ENCODE peak calls at places on chromosomes 11 and 22, in five cellular contexts. J is neuronal stem cell, B is PC-3, Y is upper lobe of right lung, S is pancreas. P is an unnamed sample.

GRCh38 chr11:67627788-67628624 is 1.7 kb downstream of the NUDT8 start:
- DNase-seq in B (no peak), J (no peak), S (peak), Y (peak), P (no peak)

GRCh38 chr22:47192651-47193437 is 430.4 kb downstream of the TBC1D22A start:
- DNase-seq in S (no peak), J (no peak), B (peak), Y (peak), P (no peak)

GRCh38 chr11:9617960-9618359 is 44.5 kb downstream of the WEE1 start:
- DNase-seq in J (no peak), S (no peak), Y (no peak), B (no peak), P (no peak)

GRCh38 chr11:125345706-125346561 is 150.1 kb downstream of the FEZ1 start:
- DNase-seq in J (peak), B (peak), S (peak), Y (peak), P (peak)

GRCh38 chr22:46377566-46378498 is 42.3 kb downstream of the TRMU start:
- DNase-seq in J (peak), Y (peak), B (peak), S (peak), P (no peak)

GRCh38 chr11:35919244-35919643 is 24.6 kb upstream of the LDLRAD3 start:
- DNase-seq in J (peak), S (no peak), B (peak), Y (no peak), P (no peak)

GRCh38 chr22:43826142-43827093 is 14.3 kb upstream of the EFCAB6 start:
- DNase-seq in S (peak), J (no peak), Y (peak), B (peak), P (peak)

GRCh38 chr22:46742576-46743221 is 4.6 kb upstream of the CERK start:
- DNase-seq in Y (no peak), S (no peak), J (no peak), B (peak), P (no peak)

GRCh38 chr11:128831781-128832497 is 35.2 kb downstream of the KCNJ1 start:
- DNase-seq in Y (no peak), J (no peak), S (no peak), B (no peak), P (no peak)

GRCh38 chr22:32482708-32483107 is 8.1 kb downstream of the FBXO7 start:
- DNase-seq in J (no peak), B (peak), S (no peak), Y (no peak), P (no peak)

GRCh38 chr22:22914726-22915669 is 27.4 kb downstream of the IGLL5 start:
- DNase-seq in S (no peak), Y (no peak), B (no peak), J (no peak), P (no peak)

GRCh38 chr11:86980397-86980796 is 25.2 kb upstream of the FZD4 start:
- DNase-seq in B (no peak), J (no peak), S (no peak), Y (no peak), P (no peak)

GRCh38 chr11:11027271-11027670 is 169.4 kb upstream of the ZBED5 start:
- DNase-seq in Y (no peak), S (no peak), B (peak), J (no peak), P (no peak)

GRCh38 chr11:128823751-128824150 is 43.3 kb downstream of the KCNJ1 start:
- DNase-seq in Y (no peak), S (no peak), J (no peak), B (no peak), P (no peak)

GRCh38 chr22:32700186-32700882 is 101.2 kb upstream of the TIMP3 start:
- DNase-seq in S (no peak), J (no peak), Y (no peak), B (no peak), P (no peak)

GRCh38 chr11:60098508-60098907 is 10.0 kb downstream of the MS4A2 start:
- DNase-seq in S (no peak), Y (no peak), B (peak), J (no peak), P (no peak)

GRCh38 chr11:34318111-34319037 is 39.4 kb downstream of the ABTB2 start:
- DNase-seq in Y (no peak), J (no peak), S (no peak), B (peak), P (no peak)

GRCh38 chr11:73464347-73464746 is 88.1 kb downstream of the RELT start:
- DNase-seq in Y (no peak), S (no peak), J (no peak), B (no peak), P (no peak)

GRCh38 chr11:773830-774229 is 3.5 kb downstream of the GATD1 start:
- DNase-seq in J (no peak), B (no peak), Y (peak), S (no peak), P (no peak)

GRCh38 chr22:23677701-23677995 is 13.2 kb upstream of the RGL4 start:
- DNase-seq in S (no peak), J (no peak), Y (no peak), B (no peak), P (no peak)

GRCh38 chr11:93117578-93117964 is 80.2 kb downstream of the SLC36A4 start:
- DNase-seq in B (no peak), Y (no peak), J (no peak), S (no peak), P (no peak)

GRCh38 chr11:11261629-11262028 is 91.4 kb downstream of the CSNK2A3 start:
- DNase-seq in S (no peak), Y (no peak), B (no peak), J (no peak), P (no peak)

GRCh38 chr22:42116848-42117424 is 13.7 kb downstream of the CYP2D6 start:
- DNase-seq in Y (peak), J (no peak), S (no peak), B (no peak), P (peak)

GRCh38 chr11:123718075-123718868 is 23.2 kb downstream of the ZNF202 start:
- DNase-seq in S (no peak), Y (no peak), J (no peak), B (peak), P (no peak)

GRCh38 chr11:16780146-16780545 is 41.7 kb downstream of the C11orf58 start:
- DNase-seq in Y (peak), S (no peak), J (no peak), B (no peak), P (no peak)

GRCh38 chr22:48675828-48676145 is 1151.9 kb downstream of the BRD1 start:
- DNase-seq in J (no peak), B (no peak), Y (no peak), S (no peak), P (no peak)

GRCh38 chr11:58739725-58740430 is 8.1 kb upstream of the GLYAT start:
- DNase-seq in J (no peak), B (peak), S (no peak), Y (no peak), P (no peak)

GRCh38 chr11:12528487-12528886 is 145.7 kb upstream of the TEAD1 start:
- DNase-seq in J (no peak), B (no peak), Y (no peak), S (no peak), P (no peak)

GRCh38 chr11:79440451-79441158 is at the start of gene TENM4:
- DNase-seq in Y (peak), J (peak), B (peak), S (peak), P (peak)

GRCh38 chr22:44024288-44024908 is at the start of gene PARVB:
- DNase-seq in B (peak), J (no peak), S (peak), Y (peak), P (peak)

GRCh38 chr22:50507421-50507990 is at the start of gene LMF2:
- DNase-seq in Y (peak), S (peak), J (no peak), B (peak), P (peak)

GRCh38 chr22:43085658-43086606 is 3.3 kb downstream of the TTLL1 start:
- DNase-seq in J (no peak), Y (no peak), B (no peak), S (no peak), P (no peak)

GRCh38 chr22:22144858-22145257 is 99.7 kb upstream of the VPREB1 start:
- DNase-seq in Y (no peak), S (no peak), J (no peak), B (peak), P (no peak)

GRCh38 chr22:17194213-17194612 is 25.0 kb downstream of the ADA2 start:
- DNase-seq in B (no peak), Y (no peak), S (no peak), J (no peak), P (no peak)

GRCh38 chr22:32985899-32986772 is 72.0 kb downstream of the SYN3 start:
- DNase-seq in J (peak), S (peak), Y (no peak), B (peak), P (peak)

GRCh38 chr11:43546561-43547410 is 133.8 kb upstream of the HSD17B12 start:
- DNase-seq in S (peak), Y (no peak), J (no peak), B (no peak), P (no peak)

GRCh38 chr11:81039916-81040530 is 1599.2 kb upstream of the TENM4 start:
- DNase-seq in S (no peak), B (no peak), J (no peak), Y (no peak), P (no peak)

GRCh38 chr11:45503311-45503710 is 162.1 kb downstream of the CHST1 start:
- DNase-seq in S (no peak), B (no peak), J (no peak), Y (no peak), P (no peak)

GRCh38 chr22:17910561-17911311 is 113.6 kb downstream of the MICAL3 start:
- DNase-seq in B (peak), Y (no peak), J (no peak), S (no peak), P (peak)

GRCh38 chr11:75667268-75667830 is 1.5 kb downstream of the MAP6 start:
- DNase-seq in J (peak), Y (peak), S (no peak), B (peak), P (peak)

GRCh38 chr11:75667831-75668507 is 869 bp downstream of the MAP6 start:
- DNase-seq in J (peak), Y (peak), S (peak), B (peak), P (peak)

GRCh38 chr11:75665126-75665525 is 3.7 kb downstream of the MAP6 start:
- DNase-seq in S (no peak), J (no peak), Y (no peak), B (no peak), P (no peak)

GRCh38 chr11:75664366-75664765 is 4.5 kb downstream of the MAP6 start:
- DNase-seq in Y (no peak), J (no peak), B (no peak), S (no peak), P (no peak)

GRCh38 chr11:75668508-75669297 is at the start of gene MAP6:
- DNase-seq in J (peak), B (peak), S (no peak), Y (no peak), P (peak)
- H3K4me3 ChIP-seq in J (peak), B (peak), S (peak), Y (peak), P (peak)

GRCh38 chr11:57349491-57350274 is 11.5 kb downstream of the P2RX3 start:
- DNase-seq in Y (peak), S (peak), B (peak), J (peak), P (peak)
- H3K4me3 ChIP-seq in Y (no peak), S (no peak), B (no peak), J (no peak), P (no peak)

DNA sequence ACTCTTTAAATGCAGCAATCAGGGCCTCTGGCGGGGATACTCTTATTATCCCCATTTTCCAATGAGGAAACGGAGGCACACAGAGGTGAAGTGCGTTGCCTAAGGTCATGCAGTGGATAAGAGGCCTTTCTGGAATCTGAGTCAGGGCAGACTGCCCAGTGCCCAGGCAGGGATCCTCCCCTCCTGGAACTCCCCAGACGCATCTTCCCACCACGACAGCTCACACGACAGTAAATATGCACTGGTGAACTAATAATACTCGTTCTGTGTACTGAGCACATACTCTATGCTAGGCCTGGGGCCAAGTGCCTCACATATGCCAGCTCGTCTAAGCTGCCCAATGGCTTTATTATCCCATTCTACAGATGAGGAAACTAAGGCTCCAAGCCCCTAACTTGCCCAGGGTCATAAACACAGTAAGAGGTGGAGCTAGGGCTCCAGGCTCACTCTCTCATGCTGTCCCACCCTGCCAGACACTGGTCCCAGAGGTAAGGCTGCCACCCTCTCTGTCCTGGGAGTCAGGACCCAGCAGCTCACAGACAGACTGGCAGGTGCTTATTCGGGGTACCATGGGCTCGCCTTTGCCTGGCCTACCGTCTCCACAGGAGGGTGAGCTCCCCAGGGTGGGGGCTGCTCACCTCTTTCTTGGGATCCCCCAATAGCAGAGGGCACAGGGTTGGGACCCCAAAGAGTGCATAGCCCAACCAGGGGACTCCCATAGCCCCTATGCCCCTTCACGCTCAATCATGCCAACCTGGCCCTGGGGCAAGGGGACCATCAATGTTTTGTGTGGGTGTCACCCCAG is 2.3 kb downstream of the IL2RB start:
- DNase-seq in J (no peak), Y (no peak), S (no peak), B (no peak), P (no peak)
- H3K4me3 ChIP-seq in J (no peak), Y (peak), S (no peak), B (no peak), P (no peak)

DNA sequence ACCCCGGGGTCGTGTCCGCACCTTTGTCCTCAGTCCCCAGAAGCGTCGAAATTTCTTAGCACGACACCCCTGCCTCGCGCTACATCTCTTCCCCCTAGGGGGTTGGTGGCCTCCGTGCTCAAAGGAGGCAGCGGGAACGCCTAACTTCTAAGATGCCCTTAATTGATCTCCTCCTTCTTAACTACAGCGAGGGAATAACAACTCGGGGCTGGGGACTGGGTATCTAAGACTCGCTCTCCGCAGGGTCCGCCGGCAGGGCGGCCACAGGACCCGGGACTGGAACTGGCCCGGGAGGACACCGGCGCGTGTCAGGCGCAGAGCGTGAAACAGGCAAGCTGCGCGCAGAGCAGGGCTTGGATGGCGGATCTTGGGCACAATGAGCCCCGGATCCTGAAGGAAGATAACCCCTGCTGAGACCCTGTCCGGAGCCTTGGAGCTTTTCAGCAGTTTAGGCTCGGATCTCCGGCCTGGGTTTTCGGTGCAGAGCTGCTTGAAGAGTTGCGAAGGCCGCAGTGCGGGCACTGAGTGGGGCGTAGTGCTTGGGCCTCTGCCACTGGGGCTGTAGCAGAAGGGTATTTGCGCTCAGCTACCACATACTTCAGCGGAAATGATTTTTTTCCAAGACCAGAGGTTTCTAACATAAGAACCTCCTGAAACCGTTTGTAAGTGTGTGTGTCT is 2.0 kb upstream of the CALCA start:
- DNase-seq in J (peak), Y (no peak), S (no peak), B (no peak), P (no peak)
- H3K4me3 ChIP-seq in J (peak), Y (peak), S (peak), B (no peak), P (peak)

GRCh38 chr22:38174626-38175025 is 7.0 kb downstream of the PLA2G6 start:
- DNase-seq in J (no peak), Y (no peak), S (no peak), B (no peak), P (no peak)

GRCh38 chr22:38177044-38177443 is 4.6 kb downstream of the PLA2G6 start:
- DNase-seq in J (no peak), S (no peak), Y (no peak), B (no peak), P (no peak)

GRCh38 chr22:38173156-38173906 is 8.3 kb downstream of the PLA2G6 start:
- DNase-seq in Y (no peak), B (no peak), S (no peak), J (no peak), P (no peak)

GRCh38 chr22:38176170-38176741 is 5.4 kb downstream of the PLA2G6 start:
- DNase-seq in B (no peak), J (no peak), Y (peak), S (peak), P (peak)

GRCh38 chr22:38175206-38176118 is 6.2 kb downstream of the PLA2G6 start:
- DNase-seq in B (no peak), J (no peak), Y (no peak), S (no peak), P (no peak)
- H3K4me3 ChIP-seq in B (no peak), J (no peak), Y (no peak), S (no peak), P (no peak)

GRCh38 chr11:69055598-69056516 is 7.1 kb downstream of the TPCN2 start:
- DNase-seq in S (peak), B (no peak), J (no peak), Y (peak), P (peak)

GRCh38 chr11:69058501-69059270 is 10.0 kb downstream of the TPCN2 start:
- DNase-seq in S (no peak), Y (no peak), J (no peak), B (no peak), P (no peak)

GRCh38 chr11:69057801-69058200 is 9.1 kb downstream of the TPCN2 start:
- DNase-seq in B (no peak), Y (no peak), J (no peak), S (no peak), P (no peak)

GRCh38 chr11:69055212-69055586 is 6.5 kb downstream of the TPCN2 start:
- DNase-seq in Y (no peak), J (no peak), S (no peak), B (no peak), P (no peak)

GRCh38 chr11:69057236-69057635 is 8.5 kb downstream of the TPCN2 start:
- DNase-seq in B (no peak), S (no peak), Y (no peak), J (no peak), P (no peak)
- H3K4me3 ChIP-seq in B (no peak), S (no peak), Y (no peak), J (no peak), P (no peak)

DNA sequence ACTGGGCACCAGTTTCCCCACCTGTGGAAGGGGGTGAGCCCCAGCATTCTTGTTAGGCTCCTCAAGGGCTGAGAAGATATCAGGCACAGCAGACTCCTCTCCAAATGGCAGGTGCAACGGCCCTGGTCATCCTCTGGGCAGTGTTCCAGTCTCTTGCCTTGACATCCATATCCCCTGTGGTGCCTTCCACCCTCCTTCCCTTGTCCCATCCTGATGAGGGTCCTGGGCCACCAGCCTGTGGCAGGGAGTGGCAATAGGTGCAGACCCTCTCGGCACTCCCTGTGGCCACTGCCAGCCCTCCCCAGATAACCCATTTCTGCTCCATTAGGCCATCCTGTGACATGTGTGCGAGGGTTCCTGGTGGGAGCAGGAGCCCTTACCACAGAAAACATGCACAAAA is 78.8 kb upstream of the NECTIN1 start:
- DNase-seq in Y (no peak), S (no peak), J (no peak), B (no peak), P (no peak)
- H3K4me3 ChIP-seq in Y (no peak), S (no peak), J (no peak), B (no peak), P (no peak)

DNA sequence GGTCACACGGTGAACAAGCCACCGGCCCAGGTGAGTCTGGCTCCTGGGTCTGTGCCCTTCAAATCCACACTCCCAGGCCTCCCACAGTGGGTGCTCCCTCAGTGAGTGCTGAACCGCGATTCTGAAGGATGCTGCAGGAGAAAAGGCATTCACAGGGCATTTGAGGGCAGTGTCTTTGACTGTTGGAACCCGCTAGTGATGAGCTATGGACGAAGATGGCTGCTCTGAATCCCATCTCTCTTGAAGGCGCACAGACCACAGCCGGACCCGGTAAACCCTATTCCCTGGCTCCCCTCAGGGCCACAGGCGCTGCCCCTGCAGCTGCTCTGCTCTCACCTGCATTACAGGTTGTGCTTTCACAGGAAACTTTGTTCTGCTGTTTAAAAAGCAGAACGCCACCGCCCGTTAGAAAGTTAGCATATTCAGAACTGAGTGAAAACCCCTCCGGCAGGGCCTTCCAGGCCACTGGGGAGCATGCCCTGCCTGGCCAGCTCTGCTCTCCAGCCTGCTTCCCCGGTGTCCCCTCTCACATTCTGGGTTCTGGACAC is 3.2 kb downstream of the LRRC32 start:
- DNase-seq in J (no peak), Y (peak), S (no peak), B (no peak), P (peak)
- H3K4me3 ChIP-seq in J (no peak), Y (peak), S (peak), B (no peak), P (no peak)